ENCODE peak calls at places on chromosomes 13 and 19, in four cellular contexts. One of them, this sample, is unnamed.

GRCh38 chr19:46678110-46678732 is 17.2 kb upstream of the DACT3 start:
- DNase-seq in GM18507: peak; percentile 48
- DNase-seq in progenitor cell of endocrine pancreas: no peak
- DNase-seq in MCF 10A: peak; percentile 43
- DNase-seq in this sample: peak; percentile 53

GRCh38 chr13:113364933-113365371 is 1.0 kb upstream of the GRTP1 start:
- DNase-seq in GM18507: no peak
- DNase-seq in progenitor cell of endocrine pancreas: no peak
- DNase-seq in MCF 10A: no peak
- DNase-seq in this sample: no peak

GRCh38 chr13:20274466-20274865 is 42.3 kb upstream of the GJB6 start:
- DNase-seq in GM18507: no peak
- DNase-seq in progenitor cell of endocrine pancreas: no peak
- DNase-seq in MCF 10A: no peak
- DNase-seq in this sample: peak; percentile 92

GRCh38 chr19:18433735-18434398 is 4.1 kb downstream of the ISYNA1 start:
- DNase-seq in GM18507: no peak
- DNase-seq in progenitor cell of endocrine pancreas: no peak
- DNase-seq in MCF 10A: no peak
- DNase-seq in this sample: no peak

GRCh38 chr13:77728265-77728966 is 30.9 kb downstream of the SLAIN1 start:
- DNase-seq in GM18507: no peak
- DNase-seq in progenitor cell of endocrine pancreas: no peak
- DNase-seq in MCF 10A: no peak
- DNase-seq in this sample: no peak

GRCh38 chr13:51768378-51768921 is 35.5 kb downstream of the DHRS12 start:
- DNase-seq in GM18507: no peak
- DNase-seq in progenitor cell of endocrine pancreas: no peak
- DNase-seq in MCF 10A: no peak
- DNase-seq in this sample: no peak

GRCh38 chr13:98103942-98104880 is 38.7 kb upstream of the FARP1 start:
- DNase-seq in GM18507: no peak
- DNase-seq in progenitor cell of endocrine pancreas: no peak
- DNase-seq in MCF 10A: peak; percentile 14
- DNase-seq in this sample: peak; percentile 25

GRCh38 chr19:42634409-42635232 is 39.9 kb upstream of the CEACAM8 start:
- DNase-seq in GM18507: peak; percentile 8
- DNase-seq in progenitor cell of endocrine pancreas: no peak
- DNase-seq in MCF 10A: peak; percentile 59
- DNase-seq in this sample: peak; percentile 51

GRCh38 chr19:14795078-14795721 is 16.8 kb upstream of the ADGRE2 start:
- DNase-seq in GM18507: no peak
- DNase-seq in progenitor cell of endocrine pancreas: no peak
- DNase-seq in MCF 10A: peak; percentile 21
- DNase-seq in this sample: peak; percentile 5

GRCh38 chr13:75801388-75801787 is 165.3 kb downstream of the LMO7 start:
- DNase-seq in GM18507: no peak
- DNase-seq in progenitor cell of endocrine pancreas: no peak
- DNase-seq in MCF 10A: no peak
- DNase-seq in this sample: no peak

GRCh38 chr13:99572131-99572530 is 70.9 kb downstream of the TM9SF2 start:
- DNase-seq in GM18507: no peak
- DNase-seq in progenitor cell of endocrine pancreas: no peak
- DNase-seq in MCF 10A: no peak
- DNase-seq in this sample: no peak

GRCh38 chr13:108560092-108560491 is 69.3 kb upstream of the MYO16 start:
- DNase-seq in GM18507: no peak
- DNase-seq in progenitor cell of endocrine pancreas: no peak
- DNase-seq in MCF 10A: no peak
- DNase-seq in this sample: no peak

GRCh38 chr13:76936736-76937135 is 11.6 kb upstream of the ACOD1 start:
- DNase-seq in GM18507: no peak
- DNase-seq in progenitor cell of endocrine pancreas: no peak
- DNase-seq in MCF 10A: peak; percentile 63
- DNase-seq in this sample: peak; percentile 55

GRCh38 chr19:6424190-6424938 is at the start of gene KHSRP:
- DNase-seq in GM18507: no peak
- DNase-seq in progenitor cell of endocrine pancreas: no peak
- DNase-seq in MCF 10A: peak; percentile 4
- DNase-seq in this sample: no peak